ENCODE peak calls at places on chromosomes 2 and 18, in six cellular contexts. C, Y, X, P, W and V are unnamed samples.

GRCh38 chr2:191635333-191636234 is 42.4 kb upstream of the NABP1 start:
- DNase-seq in C (no peak), Y (no peak), X (no peak), P (peak), W (no peak), V (no peak)

GRCh38 chr2:168717790-168718502 is 84.5 kb upstream of the NOSTRIN start:
- DNase-seq in C (no peak), Y (no peak), X (no peak), P (peak), W (no peak), V (no peak)

GRCh38 chr18:61742555-61743429 is 150.0 kb downstream of the RNF152 start:
- DNase-seq in C (no peak), Y (no peak), X (no peak), P (no peak), W (no peak), V (no peak)

GRCh38 chr2:227578642-227579041 is 20.1 kb upstream of the SCYGR2 start:
- DNase-seq in C (no peak), Y (no peak), X (no peak), P (no peak), W (no peak), V (no peak)

GRCh38 chr2:118223487-118224136 is 135.3 kb downstream of the INSIG2 start:
- DNase-seq in C (no peak), Y (no peak), X (peak), P (no peak), W (no peak), V (no peak)

GRCh38 chr2:222739939-222740338 is 68.5 kb downstream of the MOGAT1 start:
- DNase-seq in C (no peak), Y (no peak), X (no peak), P (no peak), W (no peak), V (no peak)

GRCh38 chr18:77069482-77069881 is 63.1 kb downstream of the MBP start:
- DNase-seq in C (no peak), Y (no peak), X (peak), P (no peak), W (no peak), V (no peak)

GRCh38 chr18:64134044-64134757 is 14.7 kb downstream of the LINC00305 start:
- DNase-seq in C (no peak), Y (no peak), X (peak), P (no peak), W (no peak), V (no peak)

GRCh38 chr2:98909381-98910211 is 26.4 kb downstream of the CRACDL start:
- DNase-seq in C (no peak), Y (no peak), X (peak), P (peak), W (no peak), V (no peak)

GRCh38 chr2:9771481-9772017 is 71.7 kb upstream of the TAF1B start:
- DNase-seq in C (no peak), Y (no peak), X (peak), P (peak), W (no peak), V (no peak)

GRCh38 chr18:34595673-34596072 is 114.4 kb upstream of the DTNA start:
- DNase-seq in C (no peak), Y (no peak), X (peak), P (peak), W (no peak), V (no peak)

GRCh38 chr2:154556146-154556545 is 142.3 kb upstream of the KCNJ3 start:
- DNase-seq in C (no peak), Y (no peak), X (no peak), P (no peak), W (no peak), V (no peak)

GRCh38 chr18:31424383-31424988 is 23.1 kb upstream of the DSG3 start:
- DNase-seq in C (no peak), Y (no peak), X (peak), P (peak), W (no peak), V (no peak)

GRCh38 chr2:148888003-148888501 is 13.0 kb downstream of the KIF5C start:
- DNase-seq in C (no peak), Y (no peak), X (peak), P (no peak), W (no peak), V (no peak)

GRCh38 chr2:165794520-165794882 is 454 bp upstream of the GALNT3 start:
- DNase-seq in C (peak), Y (peak), X (peak), P (peak), W (peak), V (no peak)

GRCh38 chr2:140586379-140586778 is 1544.4 kb downstream of the LRP1B start:
- DNase-seq in C (no peak), Y (no peak), X (peak), P (peak), W (no peak), V (no peak)

GRCh38 chr2:76870581-76870980 is 651.6 kb downstream of the LRRTM4 start:
- DNase-seq in C (no peak), Y (no peak), X (no peak), P (no peak), W (no peak), V (no peak)

GRCh38 chr2:127498386-127498785 is 27.9 kb downstream of the IWS1 start:
- DNase-seq in C (no peak), Y (no peak), X (no peak), P (peak), W (no peak), V (no peak)

GRCh38 chr2:163737563-163737962 is 1.8 kb upstream of the FIGN start:
- DNase-seq in C (no peak), Y (no peak), X (peak), P (no peak), W (no peak), V (no peak)

GRCh38 chr2:86240251-86240650 is 41.0 kb downstream of the MRPL35 start:
- DNase-seq in C (no peak), Y (no peak), X (no peak), P (no peak), W (no peak), V (no peak)

GRCh38 chr2:149799296-149799695 is 211.7 kb upstream of the MMADHC start:
- DNase-seq in C (no peak), Y (no peak), X (peak), P (peak), W (no peak), V (no peak)

GRCh38 chr18:74525741-74526140 is 8.6 kb upstream of the CNDP1 start:
- DNase-seq in C (no peak), Y (no peak), X (no peak), P (no peak), W (no peak), V (no peak)

GRCh38 chr18:7236899-7237298 is 6.0 kb downstream of the LRRC30 start:
- DNase-seq in C (no peak), Y (no peak), X (no peak), P (no peak), W (no peak), V (no peak)

GRCh38 chr2:132400169-132400900 is 16.3 kb upstream of the GPR39 start:
- DNase-seq in C (no peak), Y (no peak), X (no peak), P (peak), W (no peak), V (no peak)

GRCh38 chr2:21422724-21423522 is 299.2 kb downstream of the TDRD15 start:
- DNase-seq in C (no peak), Y (no peak), X (no peak), P (no peak), W (no peak), V (no peak)

GRCh38 chr18:3037423-3037915 is 24.5 kb upstream of the LPIN2 start:
- DNase-seq in C (no peak), Y (no peak), X (no peak), P (peak), W (no peak), V (no peak)

GRCh38 chr2:5521462-5521861 is 170.7 kb upstream of the SOX11 start:
- DNase-seq in C (no peak), Y (no peak), X (no peak), P (no peak), W (no peak), V (no peak)

GRCh38 chr18:58911241-58911640 is 46.6 kb downstream of the ZNF532 start:
- DNase-seq in C (no peak), Y (no peak), X (no peak), P (peak), W (no peak), V (no peak)